ENCODE peak calls at places on chromosomes 13 and 19, in seven cellular contexts. X is cardiac muscle cell, Q is GM23338, J is gastrocnemius medialis, G is mammary epithelial cell, M is brain microvascular endothelial cell, U is IMR-90. B is an unnamed sample.
A peak's percentile ranks its signal among the peaks of the same experiment; 100 is the strongest.

GRCh38 chr19:30596813-30597399 is 224.7 kb downstream of the ZNF536 start:
- DNase-seq in X (no peak), Q (peak; percentile 88), J (no peak), G (no peak), M (no peak), U (no peak), B (no peak)

GRCh38 chr19:33868076-33868735 is 71.5 kb downstream of the KCTD15 start:
- DNase-seq in X (peak; percentile 3), Q (no peak), J (no peak), G (no peak), M (no peak), U (no peak), B (no peak)

GRCh38 chr13:72820156-72820897 is 38.4 kb downstream of the PIBF1 start:
- DNase-seq in X (peak; percentile 33), Q (peak; percentile 22), J (no peak), G (peak; percentile 3), M (peak; percentile 42), U (peak; percentile 76), B (no peak)

GRCh38 chr13:42722883-42723539 is 58.4 kb upstream of the FAM216B start:
- DNase-seq in X (no peak), Q (no peak), J (no peak), G (no peak), M (no peak), U (no peak), B (no peak)

GRCh38 chr13:43688230-43688907 is 98.4 kb downstream of the ENOX1 start:
- DNase-seq in X (no peak), Q (no peak), J (no peak), G (no peak), M (no peak), U (no peak), B (no peak)

GRCh38 chr19:39543477-39543857 is 3.5 kb upstream of the EID2 start:
- DNase-seq in X (no peak), Q (no peak), J (no peak), G (peak; percentile 90), M (no peak), U (no peak), B (no peak)

GRCh38 chr13:26529441-26529840 is 28.0 kb upstream of the WASF3 start:
- DNase-seq in X (peak; percentile 78), Q (peak; percentile 78), J (no peak), G (peak; percentile 37), M (peak; percentile 62), U (peak; percentile 74), B (peak; percentile 23)

GRCh38 chr13:97321616-97322321 is 99.6 kb downstream of the MBNL2 start:
- DNase-seq in X (no peak), Q (no peak), J (peak; percentile 52), G (no peak), M (no peak), U (no peak), B (no peak)

GRCh38 chr13:20566424-20566916 is 487 bp upstream of the IFT88 start:
- DNase-seq in X (no peak), Q (peak; percentile 77), J (peak; percentile 70), G (peak; percentile 84), M (peak; percentile 58), U (peak; percentile 85), B (peak; percentile 43)

GRCh38 chr13:30000373-30000770 is 150.0 kb upstream of the UBL3 start:
- DNase-seq in X (no peak), Q (no peak), J (no peak), G (no peak), M (no peak), U (no peak), B (no peak)

GRCh38 chr13:96652506-96652905 is 341.8 kb downstream of the OXGR1 start:
- DNase-seq in X (no peak), Q (no peak), J (no peak), G (no peak), M (no peak), U (no peak), B (no peak)

GRCh38 chr19:34228347-34228746 is 26.0 kb upstream of the GARRE1 start:
- DNase-seq in X (no peak), Q (no peak), J (no peak), G (peak; percentile 37), M (no peak), U (peak; percentile 45), B (no peak)

GRCh38 chr19:53881482-53882390 is at the start of gene PRKCG:
- DNase-seq in X (no peak), Q (peak; percentile 90), J (no peak), G (peak; percentile 41), M (no peak), U (no peak), B (no peak)

GRCh38 chr13:27242642-27243185 is 8.6 kb upstream of the RPL21 start:
- DNase-seq in X (no peak), Q (no peak), J (no peak), G (no peak), M (no peak), U (no peak), B (no peak)

GRCh38 chr13:24063281-24063851 is 97.2 kb upstream of the SPATA13 start:
- DNase-seq in X (peak; percentile 78), Q (no peak), J (no peak), G (no peak), M (no peak), U (no peak), B (no peak)

GRCh38 chr13:101567841-101568240 is 115.4 kb downstream of the ITGBL1 start:
- DNase-seq in X (no peak), Q (no peak), J (no peak), G (no peak), M (no peak), U (no peak), B (no peak)

GRCh38 chr13:98581971-98582702 is 5.2 kb upstream of the STK24 start:
- DNase-seq in X (peak; percentile 46), Q (no peak), J (no peak), G (peak; percentile 60), M (peak; percentile 69), U (peak; percentile 85), B (peak; percentile 51)

GRCh38 chr13:53250272-53250875 is 221.8 kb downstream of the OLFM4 start:
- DNase-seq in X (peak; percentile 84), Q (peak; percentile 92), J (no peak), G (peak; percentile 56), M (peak; percentile 52), U (peak; percentile 72), B (peak; percentile 19)

GRCh38 chr13:49409008-49409407 is 34.9 kb downstream of the CAB39L start:
- DNase-seq in X (no peak), Q (no peak), J (no peak), G (peak; percentile 8), M (no peak), U (no peak), B (no peak)

GRCh38 chr13:33242984-33243617 is 42.5 kb downstream of the STARD13 start:
- DNase-seq in X (no peak), Q (no peak), J (no peak), G (no peak), M (no peak), U (no peak), B (no peak)

DNA sequence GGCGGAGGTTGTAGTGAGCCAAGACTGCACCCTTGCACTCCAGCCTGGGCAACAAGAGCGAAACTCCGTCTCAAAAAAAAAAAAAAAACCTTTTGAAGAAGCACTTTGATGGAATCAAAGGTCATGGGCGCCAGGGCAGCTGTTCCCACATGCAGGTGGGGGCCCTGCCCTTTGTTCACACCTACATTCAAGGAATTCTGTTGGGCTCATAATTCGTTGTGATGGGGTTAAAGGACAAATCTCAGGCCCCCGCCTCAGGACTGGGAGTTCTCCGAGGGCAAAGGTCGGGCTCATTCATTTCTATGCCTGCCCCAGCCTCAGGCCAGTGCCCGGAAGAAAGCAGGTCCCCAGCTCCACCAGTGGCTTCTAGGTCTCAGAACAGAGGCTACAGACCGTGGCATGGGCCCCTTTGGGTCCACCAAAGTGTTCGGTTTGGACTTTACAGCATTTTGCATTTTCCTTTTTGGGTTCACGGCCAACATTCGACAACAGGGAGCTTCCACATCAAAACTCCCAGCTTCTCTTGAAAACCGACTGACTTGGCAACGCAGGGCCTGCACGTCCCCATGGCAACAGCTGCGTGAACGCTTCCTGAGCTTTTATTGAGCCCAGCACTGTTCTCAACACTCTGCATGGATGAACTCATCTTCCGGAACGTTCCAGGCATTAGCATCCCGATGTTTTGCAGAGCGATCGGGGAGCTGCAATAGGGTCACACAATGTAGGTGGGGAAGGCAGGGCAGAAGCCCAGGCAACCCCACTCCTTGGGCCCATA is 10.1 kb upstream of the GTF2F1 start:
- DNase-seq in X (peak; percentile 89), Q (peak; percentile 25), J (no peak), G (no peak), M (peak; percentile 76), U (peak; percentile 52), B (peak; percentile 12)
- H3K4me3 ChIP-seq in X (no peak overlapping the region), Q (no peak overlapping the region), J (no peak overlapping the region), G (no peak overlapping the region), M (no peak overlapping the region), U (no peak overlapping the region), B (no peak overlapping the region)

DNA sequence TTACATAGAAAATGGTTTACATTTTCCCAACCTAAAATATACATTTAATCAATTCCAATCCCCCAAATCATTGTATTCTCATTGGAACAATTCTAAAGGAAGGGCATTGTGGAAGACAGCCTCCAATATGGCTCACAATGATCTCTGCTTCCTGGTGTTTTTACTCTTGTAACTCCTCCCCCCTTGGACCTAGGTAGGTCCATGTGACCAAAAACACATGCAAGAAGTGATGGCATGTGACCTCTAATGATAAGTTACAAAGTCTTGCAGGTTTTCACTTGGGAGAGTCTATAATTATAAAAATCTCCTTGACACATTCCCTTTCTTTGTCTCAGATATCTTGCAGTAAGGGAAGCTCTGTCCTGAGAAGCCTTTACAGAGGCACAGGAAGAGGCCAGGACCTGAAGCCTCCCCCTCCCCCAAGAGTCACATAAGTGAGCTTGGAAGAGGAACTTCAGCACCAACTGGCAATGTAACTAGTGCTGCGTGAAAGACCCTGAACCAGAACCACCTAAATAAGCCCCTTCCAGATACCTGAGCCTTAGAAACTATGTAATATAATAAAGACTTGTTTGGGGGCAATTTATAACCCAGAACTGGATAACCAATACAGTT is 816.2 kb upstream of the ATXN8OS start:
- DNase-seq in X (no peak), Q (peak; percentile 19), J (no peak), G (no peak), M (no peak), U (no peak), B (no peak)
- TF ChIP-seq CTCF in X (no peak), Q (no peak), J (no peak), G (no peak), M (no peak), U (no peak), B (no peak)

GRCh38 chr19:2344381-2344870 is 15.6 kb upstream of the TMPRSS9 start:
- DNase-seq in X (no peak), Q (no peak), J (no peak), G (no peak), M (no peak), U (no peak), B (no peak)
- H3K36me3 ChIP-seq in X (peaks cover 14% of the 10 kb centered on the region), Q (no peaks in the 10 kb centered on the region), J (no peaks in the 10 kb centered on the region), G (no peaks in the 10 kb centered on the region), M (peaks cover 7% of the 10 kb centered on the region), U (peaks cover 40% of the 10 kb centered on the region), B (no peaks in the 10 kb centered on the region)

GRCh38 chr13:48159436-48160225 is 64.7 kb upstream of the MED4 start:
- DNase-seq in X (no peak), Q (no peak), J (no peak), G (peak; percentile 69), M (no peak), U (no peak), B (peak; percentile 45)
- H3K4me3 ChIP-seq in X (no peak overlapping the region), Q (no peak overlapping the region), J (no peak overlapping the region), G (no peak overlapping the region), M (no peak overlapping the region), U (no peak overlapping the region), B (no peak overlapping the region)